ENCODE peak calls at places on chromosomes 2 and 18, in eight cellular contexts. One of them, this sample, is unnamed.
A peak's percentile ranks its signal among the peaks of the same experiment; 100 is the strongest.

GRCh38 chr2:20599001-20599600 is 51.8 kb downstream of the HS1BP3 start:
- DNase-seq in ovary: peak; percentile 50
- DNase-seq in putamen: no peak
- DNase-seq in kidney tubule cell: no peak
- DNase-seq in HT1080: no peak
- DNase-seq in upper lobe of right lung: peak; percentile 68
- DNase-seq in Panc1: no peak
- DNase-seq in BJ: no peak
- DNase-seq in this sample: no peak

GRCh38 chr2:41735446-41735845 is 312.4 kb upstream of the PKDCC start:
- DNase-seq in BJ: no peak
- DNase-seq in kidney tubule cell: no peak
- DNase-seq in Panc1: no peak
- DNase-seq in upper lobe of right lung: no peak
- DNase-seq in HT1080: no peak
- DNase-seq in ovary: no peak
- DNase-seq in putamen: no peak
- DNase-seq in this sample: no peak

GRCh38 chr2:24489942-24490673 is 946 bp upstream of the NCOA1 start:
- DNase-seq in ovary: no peak
- DNase-seq in upper lobe of right lung: no peak
- DNase-seq in BJ: no peak
- DNase-seq in putamen: no peak
- DNase-seq in HT1080: peak; percentile 76
- DNase-seq in Panc1: no peak
- DNase-seq in kidney tubule cell: peak; percentile 33
- DNase-seq in this sample: no peak

GRCh38 chr2:109232306-109232705 is 103.3 kb downstream of the SH3RF3 start:
- DNase-seq in BJ: no peak
- DNase-seq in ovary: no peak
- DNase-seq in Panc1: no peak
- DNase-seq in kidney tubule cell: no peak
- DNase-seq in putamen: no peak
- DNase-seq in upper lobe of right lung: no peak
- DNase-seq in HT1080: no peak
- DNase-seq in this sample: no peak

GRCh38 chr2:177282101-177282573 is 17.6 kb upstream of the NFE2L2 start:
- DNase-seq in Panc1: no peak
- DNase-seq in HT1080: peak; percentile 53
- DNase-seq in BJ: no peak
- DNase-seq in upper lobe of right lung: no peak
- DNase-seq in kidney tubule cell: peak; percentile 90
- DNase-seq in putamen: no peak
- DNase-seq in ovary: no peak
- DNase-seq in this sample: no peak

GRCh38 chr18:58997811-58998337 is 133.2 kb downstream of the ZNF532 start:
- DNase-seq in upper lobe of right lung: no peak
- DNase-seq in HT1080: peak; percentile 83
- DNase-seq in ovary: no peak
- DNase-seq in kidney tubule cell: peak; percentile 56
- DNase-seq in BJ: peak; percentile 98
- DNase-seq in Panc1: no peak
- DNase-seq in putamen: no peak
- DNase-seq in this sample: peak; percentile 83

GRCh38 chr2:65686928-65687521 is 254.6 kb upstream of the SPRED2 start:
- DNase-seq in upper lobe of right lung: no peak
- DNase-seq in HT1080: no peak
- DNase-seq in ovary: no peak
- DNase-seq in BJ: no peak
- DNase-seq in Panc1: no peak
- DNase-seq in kidney tubule cell: peak; percentile 10
- DNase-seq in putamen: peak; percentile 6
- DNase-seq in this sample: no peak

GRCh38 chr2:34910018-34910417 is 1310.9 kb upstream of the FAM98A start:
- DNase-seq in BJ: no peak
- DNase-seq in Panc1: no peak
- DNase-seq in upper lobe of right lung: no peak
- DNase-seq in HT1080: no peak
- DNase-seq in ovary: no peak
- DNase-seq in putamen: no peak
- DNase-seq in kidney tubule cell: no peak
- DNase-seq in this sample: no peak

GRCh38 chr2:208375452-208376068 is 31.0 kb upstream of the PTH2R start:
- DNase-seq in Panc1: no peak
- DNase-seq in BJ: no peak
- DNase-seq in putamen: no peak
- DNase-seq in kidney tubule cell: no peak
- DNase-seq in upper lobe of right lung: no peak
- DNase-seq in ovary: no peak
- DNase-seq in HT1080: no peak
- DNase-seq in this sample: no peak

GRCh38 chr18:13555192-13555591 is 171.2 kb downstream of the FAM210A start:
- DNase-seq in kidney tubule cell: no peak
- DNase-seq in ovary: no peak
- DNase-seq in HT1080: no peak
- DNase-seq in upper lobe of right lung: no peak
- DNase-seq in putamen: no peak
- DNase-seq in Panc1: no peak
- DNase-seq in BJ: no peak
- DNase-seq in this sample: no peak

GRCh38 chr2:16059393-16060016 is 119.2 kb downstream of the MYCN start:
- DNase-seq in kidney tubule cell: no peak
- DNase-seq in Panc1: no peak
- DNase-seq in ovary: no peak
- DNase-seq in putamen: no peak
- DNase-seq in upper lobe of right lung: no peak
- DNase-seq in HT1080: no peak
- DNase-seq in BJ: no peak
- DNase-seq in this sample: no peak

GRCh38 chr2:219272995-219273394 is 6.2 kb upstream of the DNAJB2 start:
- DNase-seq in kidney tubule cell: peak; percentile 82
- DNase-seq in upper lobe of right lung: peak; percentile 15
- DNase-seq in ovary: no peak
- DNase-seq in Panc1: no peak
- DNase-seq in HT1080: peak; percentile 54
- DNase-seq in putamen: no peak
- DNase-seq in BJ: no peak
- DNase-seq in this sample: no peak

GRCh38 chr2:190984595-190984994 is 29.4 kb downstream of the STAT1 start:
- DNase-seq in upper lobe of right lung: no peak
- DNase-seq in putamen: no peak
- DNase-seq in kidney tubule cell: peak; percentile 65
- DNase-seq in Panc1: no peak
- DNase-seq in HT1080: peak; percentile 89
- DNase-seq in BJ: no peak
- DNase-seq in ovary: no peak
- DNase-seq in this sample: peak; percentile 65

GRCh38 chr2:43269074-43269572 is 42.7 kb upstream of the ZFP36L2 start:
- DNase-seq in HT1080: peak; percentile 95
- DNase-seq in ovary: peak; percentile 92
- DNase-seq in BJ: peak; percentile 90
- DNase-seq in upper lobe of right lung: peak; percentile 76
- DNase-seq in Panc1: no peak
- DNase-seq in kidney tubule cell: peak; percentile 74
- DNase-seq in putamen: no peak
- DNase-seq in this sample: peak; percentile 82

GRCh38 chr18:6777509-6777908 is 48.0 kb downstream of the ARHGAP28 start:
- DNase-seq in Panc1: no peak
- DNase-seq in HT1080: no peak
- DNase-seq in ovary: no peak
- DNase-seq in kidney tubule cell: no peak
- DNase-seq in upper lobe of right lung: no peak
- DNase-seq in BJ: no peak
- DNase-seq in putamen: no peak
- DNase-seq in this sample: no peak

GRCh38 chr18:58392336-58393000 is 236.4 kb downstream of the ALPK2 start:
- DNase-seq in putamen: no peak
- DNase-seq in BJ: peak; percentile 8
- DNase-seq in kidney tubule cell: peak; percentile 44
- DNase-seq in HT1080: no peak
- DNase-seq in upper lobe of right lung: no peak
- DNase-seq in ovary: no peak
- DNase-seq in Panc1: no peak
- DNase-seq in this sample: no peak

GRCh38 chr2:218879881-218880748 is 537 bp upstream of the WNT10A start:
- DNase-seq in Panc1: no peak
- DNase-seq in HT1080: no peak
- DNase-seq in kidney tubule cell: peak; percentile 68
- DNase-seq in ovary: no peak
- DNase-seq in upper lobe of right lung: peak; percentile 73
- DNase-seq in BJ: no peak
- DNase-seq in putamen: no peak
- DNase-seq in this sample: no peak

GRCh38 chr18:61596296-61596695 is 263.1 kb downstream of the CDH20 start:
- DNase-seq in BJ: no peak
- DNase-seq in upper lobe of right lung: no peak
- DNase-seq in HT1080: no peak
- DNase-seq in Panc1: no peak
- DNase-seq in kidney tubule cell: no peak
- DNase-seq in ovary: no peak
- DNase-seq in putamen: no peak
- DNase-seq in this sample: no peak

GRCh38 chr2:2896011-2896410 is 481.6 kb downstream of the EIPR1 start:
- DNase-seq in HT1080: no peak
- DNase-seq in Panc1: no peak
- DNase-seq in kidney tubule cell: no peak
- DNase-seq in BJ: no peak
- DNase-seq in upper lobe of right lung: no peak
- DNase-seq in putamen: no peak
- DNase-seq in ovary: no peak
- DNase-seq in this sample: no peak

GRCh38 chr2:207474871-207475485 is 54.8 kb upstream of the CREB1 start:
- DNase-seq in putamen: peak; percentile 71
- DNase-seq in Panc1: no peak
- DNase-seq in HT1080: peak; percentile 49
- DNase-seq in kidney tubule cell: peak; percentile 71
- DNase-seq in BJ: no peak
- DNase-seq in ovary: no peak
- DNase-seq in upper lobe of right lung: no peak
- DNase-seq in this sample: no peak

GRCh38 chr2:235135990-235136561 is 184.3 kb downstream of the SH3BP4 start:
- DNase-seq in BJ: no peak
- DNase-seq in ovary: peak; percentile 81
- DNase-seq in HT1080: peak; percentile 66
- DNase-seq in Panc1: peak; percentile 61
- DNase-seq in kidney tubule cell: peak; percentile 78
- DNase-seq in putamen: peak; percentile 71
- DNase-seq in upper lobe of right lung: peak; percentile 85
- DNase-seq in this sample: peak; percentile 50

GRCh38 chr2:8753609-8754008 is 71.8 kb downstream of the ID2 start:
- DNase-seq in BJ: no peak
- DNase-seq in upper lobe of right lung: no peak
- DNase-seq in kidney tubule cell: no peak
- DNase-seq in Panc1: no peak
- DNase-seq in ovary: no peak
- DNase-seq in HT1080: no peak
- DNase-seq in putamen: peak; percentile 5
- DNase-seq in this sample: no peak

GRCh38 chr2:65320042-65320711 is 92.5 kb downstream of the ACTR2 start:
- DNase-seq in kidney tubule cell: peak; percentile 98
- DNase-seq in HT1080: peak; percentile 95
- DNase-seq in BJ: peak; percentile 87
- DNase-seq in putamen: no peak
- DNase-seq in Panc1: peak; percentile 93
- DNase-seq in upper lobe of right lung: no peak
- DNase-seq in ovary: no peak
- DNase-seq in this sample: peak; percentile 84

GRCh38 chr2:10278029-10278762 is 24.5 kb upstream of the HPCAL1 start:
- DNase-seq in putamen: peak; percentile 52
- DNase-seq in kidney tubule cell: peak; percentile 96
- DNase-seq in BJ: no peak
- DNase-seq in HT1080: peak; percentile 89
- DNase-seq in upper lobe of right lung: peak; percentile 89
- DNase-seq in Panc1: no peak
- DNase-seq in ovary: peak; percentile 70
- DNase-seq in this sample: no peak

GRCh38 chr2:178057179-178057578 is 15.4 kb downstream of the PDE11A start:
- DNase-seq in putamen: no peak
- DNase-seq in upper lobe of right lung: no peak
- DNase-seq in Panc1: no peak
- DNase-seq in ovary: no peak
- DNase-seq in kidney tubule cell: no peak
- DNase-seq in BJ: no peak
- DNase-seq in HT1080: no peak
- DNase-seq in this sample: no peak

GRCh38 chr2:55311444-55311870 is 42.4 kb upstream of the MTIF2 start:
- DNase-seq in Panc1: no peak
- DNase-seq in HT1080: peak; percentile 62
- DNase-seq in ovary: no peak
- DNase-seq in kidney tubule cell: peak; percentile 56
- DNase-seq in upper lobe of right lung: no peak
- DNase-seq in putamen: no peak
- DNase-seq in BJ: no peak
- DNase-seq in this sample: peak; percentile 10

GRCh38 chr2:21972580-21972979 is 848.8 kb downstream of the TDRD15 start:
- DNase-seq in ovary: no peak
- DNase-seq in kidney tubule cell: no peak
- DNase-seq in upper lobe of right lung: no peak
- DNase-seq in BJ: no peak
- DNase-seq in Panc1: no peak
- DNase-seq in HT1080: no peak
- DNase-seq in putamen: no peak
- DNase-seq in this sample: no peak

GRCh38 chr2:85811173-85811849 is 57.5 kb downstream of the ATOH8 start:
- DNase-seq in HT1080: no peak
- DNase-seq in ovary: peak; percentile 74
- DNase-seq in upper lobe of right lung: peak; percentile 79
- DNase-seq in kidney tubule cell: no peak
- DNase-seq in Panc1: no peak
- DNase-seq in BJ: no peak
- DNase-seq in putamen: no peak
- DNase-seq in this sample: no peak

GRCh38 chr2:160492401-160493226 is 993 bp downstream of the RBMS1 start:
- DNase-seq in ovary: peak; percentile 85
- DNase-seq in HT1080: peak; percentile 80
- DNase-seq in putamen: no peak
- DNase-seq in kidney tubule cell: peak; percentile 81
- DNase-seq in upper lobe of right lung: peak; percentile 85
- DNase-seq in BJ: no peak
- DNase-seq in Panc1: no peak
- DNase-seq in this sample: no peak

GRCh38 chr18:64713284-64713683 is 564.4 kb upstream of the LINC00305 start:
- DNase-seq in BJ: no peak
- DNase-seq in ovary: no peak
- DNase-seq in HT1080: no peak
- DNase-seq in upper lobe of right lung: no peak
- DNase-seq in kidney tubule cell: peak; percentile 48
- DNase-seq in putamen: no peak
- DNase-seq in Panc1: no peak
- DNase-seq in this sample: no peak